ENCODE peak calls at places on chromosomes 12 and 14, in four cellular contexts. One of them, this sample, is unnamed.

GRCh38 chr14:72416892-72417291 is 477.0 kb downstream of the DPF3 start:
- DNase-seq in GM12865: peak
- DNase-seq in A549: peak
- DNase-seq in epithelial cell of proximal tubule: no peak
- DNase-seq in this sample: no peak

GRCh38 chr12:34606749-34607519 is 584.6 kb downstream of the ALG10 start:
- DNase-seq in A549: no peak
- DNase-seq in epithelial cell of proximal tubule: no peak
- DNase-seq in GM12865: no peak
- DNase-seq in this sample: no peak

GRCh38 chr14:24630872-24631477 is 3.0 kb downstream of the GZMB start:
- DNase-seq in GM12865: no peak
- DNase-seq in A549: no peak
- DNase-seq in epithelial cell of proximal tubule: no peak
- DNase-seq in this sample: peak

GRCh38 chr14:103130965-103131364 is 7.7 kb downstream of the TNFAIP2 start:
- DNase-seq in A549: no peak
- DNase-seq in epithelial cell of proximal tubule: no peak
- DNase-seq in GM12865: no peak
- DNase-seq in this sample: peak

GRCh38 chr12:117060236-117060926 is 38.8 kb downstream of the TESC start:
- DNase-seq in GM12865: no peak
- DNase-seq in epithelial cell of proximal tubule: no peak
- DNase-seq in A549: no peak
- DNase-seq in this sample: no peak

GRCh38 chr12:91920276-91920675 is 225.4 kb downstream of the BTG1 start:
- DNase-seq in A549: no peak
- DNase-seq in GM12865: no peak
- DNase-seq in epithelial cell of proximal tubule: no peak
- DNase-seq in this sample: peak

GRCh38 chr14:68781161-68782021 is 11.5 kb downstream of the ZFP36L1 start:
- DNase-seq in GM12865: no peak
- DNase-seq in epithelial cell of proximal tubule: no peak
- DNase-seq in A549: no peak
- DNase-seq in this sample: no peak

GRCh38 chr12:95940514-95940913 is 1.9 kb downstream of the CCDC38 start:
- DNase-seq in A549: no peak
- DNase-seq in epithelial cell of proximal tubule: no peak
- DNase-seq in GM12865: no peak
- DNase-seq in this sample: no peak

GRCh38 chr12:58814036-58814435 is 106.3 kb downstream of the LRIG3 start:
- DNase-seq in GM12865: no peak
- DNase-seq in A549: no peak
- DNase-seq in epithelial cell of proximal tubule: no peak
- DNase-seq in this sample: no peak

GRCh38 chr14:37252434-37252833 is 54.7 kb downstream of the MIPOL1 start:
- DNase-seq in A549: no peak
- DNase-seq in epithelial cell of proximal tubule: no peak
- DNase-seq in GM12865: no peak
- DNase-seq in this sample: no peak

GRCh38 chr14:44412858-44413569 is 94.1 kb downstream of the FSCB start:
- DNase-seq in epithelial cell of proximal tubule: no peak
- DNase-seq in GM12865: no peak
- DNase-seq in A549: no peak
- DNase-seq in this sample: no peak

DNA sequence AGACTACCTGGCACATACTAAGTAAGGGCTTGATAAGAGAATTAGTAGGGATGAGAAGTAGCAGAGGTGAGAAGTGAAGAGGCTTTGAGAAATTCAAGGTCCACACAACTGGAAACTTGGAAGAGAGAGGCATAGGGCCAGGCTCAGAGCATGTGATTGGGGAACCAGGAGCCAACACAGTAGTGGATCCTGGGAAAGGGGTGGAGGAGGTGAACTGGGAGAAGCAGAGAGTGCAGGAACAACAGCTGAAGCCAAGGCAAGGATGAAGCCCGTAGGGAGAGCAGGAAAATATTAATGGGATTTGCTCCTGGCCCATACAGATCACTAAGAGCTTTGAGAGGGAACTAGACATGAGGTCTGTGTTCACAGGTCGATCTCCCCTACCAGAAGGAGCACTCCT is 1.4 kb upstream of the ITGB7 start:
- DNase-seq in epithelial cell of proximal tubule: no peak
- DNase-seq in A549: no peak
- DNase-seq in GM12865: no peak
- DNase-seq in this sample: no peak
- H3K4me3 ChIP-seq in epithelial cell of proximal tubule: no peak
- H3K4me3 ChIP-seq in A549: no peak
- H3K4me3 ChIP-seq in GM12865: peak
- H3K4me3 ChIP-seq in this sample: no peak

DNA sequence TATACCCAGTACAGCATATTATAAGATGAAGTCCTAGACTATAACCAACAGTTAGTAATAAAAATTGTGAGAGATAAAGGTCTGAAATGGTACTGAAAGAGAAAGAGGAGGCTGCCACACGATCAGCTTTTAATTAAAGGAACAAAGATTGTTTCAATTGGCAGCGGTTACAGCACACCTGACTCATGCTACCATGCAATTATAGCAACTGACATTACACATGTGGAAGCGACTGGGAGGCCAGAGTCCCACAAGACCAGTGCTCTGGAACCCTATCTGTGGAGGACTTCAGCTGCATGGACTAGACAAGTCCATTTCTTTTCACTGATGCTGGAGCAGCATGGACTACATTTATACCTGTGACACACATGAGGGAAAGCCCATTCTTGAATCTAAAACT is 55.2 kb downstream of the SEL1L start:
- DNase-seq in epithelial cell of proximal tubule: no peak
- DNase-seq in GM12865: no peak
- DNase-seq in A549: no peak
- DNase-seq in this sample: no peak
- H3K4me3 ChIP-seq in epithelial cell of proximal tubule: no peak
- H3K4me3 ChIP-seq in GM12865: no peak
- H3K4me3 ChIP-seq in A549: no peak
- H3K4me3 ChIP-seq in this sample: no peak

DNA sequence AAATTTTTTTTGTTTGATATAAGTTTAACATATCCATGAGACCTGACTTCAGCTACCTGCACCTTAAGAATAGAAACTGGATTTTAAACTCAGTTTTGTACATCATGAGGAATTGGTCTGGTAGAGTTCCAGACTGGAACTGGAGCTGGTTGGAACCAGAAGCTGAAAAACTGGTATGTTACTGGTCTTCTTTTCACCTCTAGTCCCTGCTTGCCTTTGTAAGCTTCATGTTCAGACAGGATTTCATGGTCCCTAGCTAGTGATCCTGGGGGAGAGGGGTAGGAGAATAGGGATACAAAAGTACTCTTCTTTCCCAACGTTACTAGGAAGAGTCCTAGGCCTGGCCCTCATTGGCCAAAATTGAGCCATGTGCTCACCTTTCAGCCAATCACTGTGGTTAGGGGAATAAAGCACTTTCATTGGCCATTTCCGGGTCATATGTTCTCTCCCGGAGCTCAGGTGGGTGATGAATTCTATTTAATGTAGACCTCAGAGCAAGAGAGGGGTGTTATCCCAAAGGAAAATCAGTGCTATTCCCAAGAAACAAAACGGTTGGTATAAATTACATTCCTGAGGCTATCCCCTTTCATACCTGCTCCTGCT is 36.9 kb upstream of the APPL2 start:
- DNase-seq in GM12865: no peak
- DNase-seq in A549: no peak
- DNase-seq in epithelial cell of proximal tubule: no peak
- DNase-seq in this sample: no peak
- H3K4me3 ChIP-seq in GM12865: no peak
- H3K4me3 ChIP-seq in A549: no peak
- H3K4me3 ChIP-seq in epithelial cell of proximal tubule: no peak
- H3K4me3 ChIP-seq in this sample: no peak

GRCh38 chr12:2999265-2999841 is 40.2 kb downstream of the TEAD4 start:
- DNase-seq in epithelial cell of proximal tubule: no peak
- DNase-seq in GM12865: no peak
- DNase-seq in A549: no peak
- DNase-seq in this sample: no peak
- H3K4me3 ChIP-seq in epithelial cell of proximal tubule: no peak
- H3K4me3 ChIP-seq in GM12865: no peak
- H3K4me3 ChIP-seq in A549: no peak
- H3K4me3 ChIP-seq in this sample: no peak

DNA sequence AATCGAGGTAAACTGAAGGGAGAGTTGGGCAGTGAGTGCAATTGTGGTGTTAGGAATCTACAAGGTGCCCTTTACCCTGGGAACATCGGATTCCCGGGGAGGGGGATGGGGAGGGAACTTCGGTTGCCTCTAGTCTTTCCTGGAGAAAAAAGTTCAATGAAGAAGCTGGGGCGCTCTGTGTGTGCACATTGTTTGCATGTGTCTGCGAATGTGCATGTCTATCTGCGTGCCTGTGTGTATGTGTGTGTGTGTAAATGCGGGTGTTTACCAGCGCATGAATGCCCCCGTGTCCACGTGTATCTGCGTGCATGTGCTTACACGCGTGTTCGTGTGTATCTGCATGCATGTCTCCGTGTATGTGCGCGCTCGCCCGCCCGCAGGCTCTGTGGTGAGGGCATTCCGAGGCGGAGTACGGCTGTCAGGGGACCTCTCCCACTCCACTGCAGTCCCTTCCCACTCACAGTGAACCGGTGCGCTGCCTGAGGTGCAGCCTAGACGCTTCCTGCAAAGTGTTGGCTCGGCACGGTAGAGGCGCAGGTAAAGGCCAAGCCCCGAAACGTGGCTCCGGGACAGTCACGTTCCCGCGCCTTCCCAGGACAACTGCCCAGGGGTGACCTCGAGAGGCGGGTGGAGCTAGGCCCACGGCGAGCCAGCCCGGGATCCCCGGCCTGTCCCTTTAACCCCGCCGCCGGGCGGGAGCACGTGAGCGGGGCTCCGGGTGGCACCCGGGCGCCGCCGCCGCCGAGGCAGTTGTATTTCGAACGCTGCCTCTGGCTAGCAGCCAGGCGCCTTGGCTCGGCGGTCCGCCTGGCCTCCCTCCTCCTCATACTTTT is 586 bp upstream of the HMGA2 start:
- DNase-seq in GM12865: peak
- DNase-seq in epithelial cell of proximal tubule: no peak
- DNase-seq in A549: peak
- DNase-seq in this sample: no peak
- H3K4me3 ChIP-seq in GM12865: peak
- H3K4me3 ChIP-seq in epithelial cell of proximal tubule: peak
- H3K4me3 ChIP-seq in A549: peak
- H3K4me3 ChIP-seq in this sample: peak

GRCh38 chr12:57632369-57632897 is 568 bp downstream of the B4GALNT1 start:
- DNase-seq in epithelial cell of proximal tubule: no peak
- DNase-seq in GM12865: no peak
- DNase-seq in A549: no peak
- DNase-seq in this sample: no peak
- H3K4me3 ChIP-seq in epithelial cell of proximal tubule: peak
- H3K4me3 ChIP-seq in GM12865: peak
- H3K4me3 ChIP-seq in A549: peak
- H3K4me3 ChIP-seq in this sample: peak

GRCh38 chr14:105025429-105025828 is 4.5 kb upstream of the CDCA4 start:
- DNase-seq in GM12865: no peak
- DNase-seq in epithelial cell of proximal tubule: no peak
- DNase-seq in A549: no peak
- DNase-seq in this sample: no peak
- H3K4me3 ChIP-seq in GM12865: peak
- H3K4me3 ChIP-seq in epithelial cell of proximal tubule: no peak
- H3K4me3 ChIP-seq in A549: no peak
- H3K4me3 ChIP-seq in this sample: no peak

GRCh38 chr12:124861898-124862676 is 1.6 kb downstream of the SCARB1 start:
- DNase-seq in GM12865: peak
- DNase-seq in A549: no peak
- DNase-seq in epithelial cell of proximal tubule: no peak
- DNase-seq in this sample: no peak
- H3K4me3 ChIP-seq in GM12865: peak
- H3K4me3 ChIP-seq in A549: peak
- H3K4me3 ChIP-seq in epithelial cell of proximal tubule: no peak
- H3K4me3 ChIP-seq in this sample: peak

DNA sequence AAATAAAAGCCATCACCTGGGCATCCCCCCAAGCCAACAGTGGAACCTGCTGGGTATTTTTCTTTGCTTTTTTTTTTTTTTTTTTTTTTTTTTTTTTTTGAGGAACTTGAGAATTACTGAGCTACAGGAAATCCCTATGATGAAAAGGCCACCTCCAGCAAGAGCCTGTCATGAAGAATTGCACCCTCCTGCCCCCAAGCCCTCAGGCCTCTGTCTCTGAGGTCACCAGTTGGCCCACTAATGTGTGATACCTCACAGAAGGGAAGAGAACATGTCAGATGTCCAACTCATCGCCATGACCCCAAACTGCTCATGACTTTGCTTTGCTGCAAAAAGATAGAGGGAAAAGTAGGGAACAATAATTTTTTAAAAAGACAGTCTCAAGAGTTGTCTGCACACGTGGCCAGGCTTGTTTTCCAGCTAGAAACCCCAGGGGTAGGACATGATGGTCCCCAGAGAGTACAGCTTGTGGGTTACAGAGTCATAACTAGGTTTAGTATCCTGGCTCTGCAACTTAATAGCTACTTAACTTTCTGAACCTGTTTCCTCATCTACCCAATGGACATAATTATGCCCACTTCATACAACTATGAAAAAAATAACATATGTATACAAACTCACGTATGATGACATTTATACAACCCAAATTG is 124.3 kb upstream of the EGLN3 start:
- DNase-seq in GM12865: peak
- DNase-seq in epithelial cell of proximal tubule: no peak
- DNase-seq in A549: no peak
- DNase-seq in this sample: no peak
- H3K4me3 ChIP-seq in GM12865: no peak
- H3K4me3 ChIP-seq in epithelial cell of proximal tubule: no peak
- H3K4me3 ChIP-seq in A549: no peak
- H3K4me3 ChIP-seq in this sample: no peak